ENCODE peak calls at places on chromosome 20, in five cellular contexts. Y is T-helper 1 cell; K is stimulated activated CD4-positive, alpha-beta T cell treated with anti-CD3 and anti-CD28 coated beads, Interleukin-2, amount 100 ng/mL, for 48 hours; B is Right ventricle myocardium inferior; J is AG08396. O is an unnamed sample.

GRCh38 chr20:2252419-2253060 is 43.3 kb upstream of the TGM3 start:
- DNase-seq in J (no peak), B (no peak), Y (no peak), K (no peak), O (no peak)

GRCh38 chr20:9241232-9241692 is 172.4 kb downstream of the PLCB4 start:
- DNase-seq in J (peak), Y (no peak), K (no peak), B (no peak), O (no peak)

GRCh38 chr20:33578510-33578909 is 83.6 kb upstream of the C20orf144 start:
- DNase-seq in J (peak), K (no peak), Y (no peak), B (no peak), O (no peak)

GRCh38 chr20:47875302-47876025 is 90.2 kb upstream of the SULF2 start:
- DNase-seq in J (no peak), B (no peak), K (no peak), Y (no peak), O (no peak)

GRCh38 chr20:44504402-44505309 is 17.2 kb downstream of the SERINC3 start:
- DNase-seq in B (no peak), K (no peak), Y (no peak), J (no peak), O (no peak)

GRCh38 chr20:42739692-42740091 is 450.0 kb downstream of the PTPRT start:
- DNase-seq in B (no peak), Y (no peak), K (no peak), J (no peak), O (no peak)

GRCh38 chr20:61764471-61765020 is 301.1 kb downstream of the TAF4 start:
- DNase-seq in J (no peak), K (no peak), Y (no peak), B (no peak), O (no peak)

GRCh38 chr20:6636209-6637159 is 131.0 kb upstream of the BMP2 start:
- DNase-seq in K (no peak), J (peak), B (no peak), Y (no peak), O (no peak)

GRCh38 chr20:38357653-38358207 is 11.4 kb downstream of the LBP start:
- DNase-seq in J (no peak), B (no peak), Y (no peak), K (no peak), O (no peak)

GRCh38 chr20:57648878-57649616 is 28.8 kb upstream of the ZBP1 start:
- DNase-seq in J (no peak), Y (no peak), K (no peak), B (no peak), O (peak)

GRCh38 chr20:58237318-58238182 is 9.1 kb upstream of the ANKRD60 start:
- DNase-seq in J (peak), K (no peak), Y (no peak), B (no peak), O (no peak)